ENCODE peak calls at places on chromosomes 4 and X, in four cellular contexts. E is mesenchymal stem cell, T is heart right ventricle, O is uterus. X is an unnamed sample.

GRCh38 chr4:178955614-178956013 is 1513.4 kb upstream of the AGA start:
- DNase-seq in E (no peak), T (no peak), O (no peak), X (no peak)

GRCh38 chrX:17732138-17732783 is 5.0 kb upstream of the SCML1 start:
- DNase-seq in E (no peak), T (no peak), O (no peak), X (no peak)

GRCh38 chrX:103200951-103201529 is 13.9 kb upstream of the BEX4 start:
- DNase-seq in E (peak; percentile 1), T (no peak), O (no peak), X (no peak)

GRCh38 chrX:24027086-24027485 is at the start of gene KLHL15:
- DNase-seq in E (no peak), T (no peak), O (no peak), X (no peak)

GRCh38 chrX:108439434-108439883 is at the start of gene COL4A5:
- DNase-seq in E (peak; percentile 91), T (peak; percentile 48), O (peak; percentile 59), X (peak; percentile 0)

GRCh38 chrX:114047558-114047957 is 536.3 kb upstream of the HTR2C start:
- DNase-seq in E (no peak), T (no peak), O (no peak), X (no peak)

GRCh38 chr4:8698341-8699062 is 105.9 kb downstream of the CPZ start:
- DNase-seq in E (no peak), T (no peak), O (no peak), X (no peak)

GRCh38 chr4:187798385-187798784 is 197.2 kb upstream of the ZFP42 start:
- DNase-seq in E (no peak), T (no peak), O (no peak), X (no peak)

GRCh38 chr4:157741642-157742041 is 431.2 kb downstream of the GASK1B start:
- DNase-seq in E (no peak), T (no peak), O (no peak), X (no peak)

GRCh38 chr4:188879598-188879997 is 740.4 kb downstream of the TRIML1 start:
- DNase-seq in E (no peak), T (no peak), O (no peak), X (no peak)

GRCh38 chr4:10715696-10716095 is 31.1 kb upstream of the CLNK start:
- DNase-seq in E (peak; percentile 29), T (no peak), O (no peak), X (no peak)

GRCh38 chrX:38973327-38973726 is 172.1 kb downstream of the MID1IP1 start:
- DNase-seq in E (peak; percentile 13), T (no peak), O (no peak), X (no peak)

GRCh38 chr4:85720736-85721135 is 245.8 kb downstream of the ARHGAP24 start:
- DNase-seq in E (peak; percentile 63), T (no peak), O (no peak), X (no peak)

GRCh38 chrX:31600823-31601222 is 529.0 kb upstream of the FTHL17 start:
- DNase-seq in E (no peak), T (no peak), O (no peak), X (no peak)

GRCh38 chr4:14345356-14345775 is 656.9 kb upstream of the CPEB2 start:
- DNase-seq in E (peak; percentile 64), T (no peak), O (no peak), X (no peak)

GRCh38 chr4:163534056-163534455 is 39.6 kb downstream of the TMA16 start:
- DNase-seq in E (no peak), T (no peak), O (no peak), X (no peak)

GRCh38 chr4:21948347-21949072 is at the start of gene KCNIP4:
- DNase-seq in E (peak; percentile 12), T (no peak), O (peak; percentile 21), X (peak; percentile 6)

GRCh38 chr4:163540977-163541376 is 46.5 kb downstream of the TMA16 start:
- DNase-seq in E (peak; percentile 73), T (no peak), O (no peak), X (no peak)

GRCh38 chr4:121057466-121057911 is 14.8 kb downstream of the NDNF start:
- DNase-seq in E (peak; percentile 53), T (peak; percentile 43), O (no peak), X (no peak)

GRCh38 chr4:89039735-89040338 is 17.1 kb downstream of the FAM13A start:
- DNase-seq in E (peak; percentile 18), T (no peak), O (no peak), X (no peak)

GRCh38 chrX:121308276-121308805 is 260.9 kb downstream of the GLUD2 start:
- DNase-seq in E (no peak), T (peak; percentile 4), O (peak; percentile 14), X (peak; percentile 1)

GRCh38 chr4:65670331-65671031 is at the start of gene EPHA5:
- DNase-seq in E (peak; percentile 83), T (peak; percentile 22), O (peak; percentile 79), X (peak; percentile 29)

GRCh38 chr4:86038037-86038436 is 321.8 kb downstream of the MAPK10 start:
- DNase-seq in E (no peak), T (no peak), O (no peak), X (no peak)

GRCh38 chrX:153468008-153468580 is 2.3 kb downstream of the HAUS7 start:
- DNase-seq in E (no peak), T (no peak), O (no peak), X (no peak)

GRCh38 chrX:19673334-19674040 is 158.2 kb upstream of the MAP3K15 start:
- DNase-seq in E (peak; percentile 91), T (peak; percentile 64), O (peak; percentile 76), X (peak; percentile 1)

GRCh38 chrX:111159232-111159631 is 63.2 kb downstream of the PAK3 start:
- DNase-seq in E (no peak), T (no peak), O (no peak), X (no peak)

GRCh38 chr4:56979674-56980073 is 978 bp downstream of the POLR2B start:
- DNase-seq in E (peak; percentile 76), T (no peak), O (no peak), X (no peak)

GRCh38 chr4:6746721-6747689 is 31.0 kb downstream of the BLOC1S4 start:
- DNase-seq in E (no peak), T (peak; percentile 39), O (no peak), X (no peak)

GRCh38 chr4:103400405-103400804 is 202.3 kb upstream of the CENPE start:
- DNase-seq in E (peak; percentile 11), T (no peak), O (no peak), X (no peak)

GRCh38 chr4:108540536-108540935 is 79.8 kb upstream of the RPL34 start:
- DNase-seq in E (no peak), T (no peak), O (no peak), X (no peak)

GRCh38 chrX:23803931-23804381 is 21.0 kb downstream of the SAT1 start:
- DNase-seq in E (peak; percentile 75), T (peak; percentile 23), O (no peak), X (no peak)

GRCh38 chr4:35459045-35459444 is 785.3 kb downstream of the ARAP2 start:
- DNase-seq in E (no peak), T (no peak), O (no peak), X (no peak)

GRCh38 chr4:136922066-136922465 is 610.2 kb downstream of the PCDH18 start:
- DNase-seq in E (no peak), T (no peak), O (no peak), X (no peak)

GRCh38 chr4:157763490-157763889 is 409.3 kb downstream of the GASK1B start:
- DNase-seq in E (no peak), T (no peak), O (no peak), X (no peak)

GRCh38 chr4:83556006-83556712 is 20.3 kb downstream of the GPAT3 start:
- DNase-seq in E (peak; percentile 19), T (no peak), O (no peak), X (no peak)

GRCh38 chr4:161463436-161463835 is 700.4 kb downstream of the FSTL5 start:
- DNase-seq in E (no peak), T (no peak), O (no peak), X (no peak)
- H3K27ac ChIP-seq in E (no peak overlapping the region), T (no peak overlapping the region), O (no peak overlapping the region), X (no peak overlapping the region)

GRCh38 chr4:128596844-128597243 is 212.7 kb upstream of the JADE1 start:
- DNase-seq in E (peak; percentile 83), T (no peak), O (no peak), X (no peak)
- H3K27ac ChIP-seq in E (peak overlapping the region; percentile 6), T (no peak overlapping the region), O (no peak overlapping the region), X (no peak overlapping the region)

GRCh38 chrX:46770006-46770816 is 11.3 kb upstream of the SLC9A7 start:
- DNase-seq in E (peak; percentile 21), T (no peak), O (no peak), X (no peak)

DNA sequence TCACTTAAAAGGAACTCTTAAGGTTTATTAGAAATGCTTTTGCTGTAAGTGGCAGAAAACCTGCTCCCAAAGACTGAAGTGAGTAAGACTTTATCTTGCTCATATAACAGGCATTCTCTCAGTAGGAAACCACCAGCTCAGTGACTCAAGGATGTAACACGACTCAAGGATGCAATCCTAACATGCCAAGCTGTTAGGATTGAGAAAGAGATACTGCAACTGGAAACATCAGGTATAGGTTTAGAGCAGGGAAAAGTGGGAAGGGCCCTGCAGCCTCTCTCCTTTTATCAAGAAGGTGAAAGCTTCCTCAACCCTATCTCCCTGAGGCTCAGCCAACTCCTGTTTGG is 11.9 kb upstream of the SLC9A7 start:
- DNase-seq in E (peak; percentile 82), T (no peak), O (no peak), X (no peak)
- H3K27ac ChIP-seq in E (peak overlapping the region; percentile 81), T (no peak overlapping the region), O (no peak overlapping the region), X (no peak overlapping the region)

DNA sequence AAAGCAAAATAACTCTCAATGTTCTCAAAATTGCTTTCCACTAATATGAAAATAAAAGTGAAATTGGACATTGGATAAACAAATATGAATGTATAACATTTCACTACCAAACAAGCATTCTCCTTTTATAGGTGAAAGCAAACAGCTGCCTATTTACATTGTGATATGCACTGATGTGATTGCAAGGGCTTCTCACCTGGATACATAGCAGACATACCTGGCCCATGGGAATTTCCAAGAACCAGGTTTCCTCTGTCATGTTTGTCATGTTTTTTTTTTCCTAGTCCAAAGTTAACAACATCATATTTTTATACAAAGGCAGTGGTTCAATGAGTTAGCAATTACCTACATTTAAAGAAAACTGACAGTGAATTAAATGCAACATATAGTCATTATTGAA is 228.5 kb downstream of the ANKRD50 start:
- DNase-seq in E (no peak), T (no peak), O (no peak), X (no peak)
- H3K27ac ChIP-seq in E (no peak overlapping the region), T (no peak overlapping the region), O (no peak overlapping the region), X (no peak overlapping the region)

GRCh38 chrX:142186103-142186502 is 19.0 kb downstream of the MAGEC2 start:
- DNase-seq in E (no peak), T (no peak), O (no peak), X (no peak)
- H3K27ac ChIP-seq in E (no peak overlapping the region), T (no peak overlapping the region), O (no peak overlapping the region), X (no peak overlapping the region)

GRCh38 chrX:41381685-41382084 is 47.7 kb downstream of the DDX3X start:
- DNase-seq in E (peak; percentile 93), T (peak; percentile 8), O (peak; percentile 18), X (no peak)
- H3K27ac ChIP-seq in E (no peak overlapping the region), T (no peak overlapping the region), O (no peak overlapping the region), X (no peak overlapping the region)

DNA sequence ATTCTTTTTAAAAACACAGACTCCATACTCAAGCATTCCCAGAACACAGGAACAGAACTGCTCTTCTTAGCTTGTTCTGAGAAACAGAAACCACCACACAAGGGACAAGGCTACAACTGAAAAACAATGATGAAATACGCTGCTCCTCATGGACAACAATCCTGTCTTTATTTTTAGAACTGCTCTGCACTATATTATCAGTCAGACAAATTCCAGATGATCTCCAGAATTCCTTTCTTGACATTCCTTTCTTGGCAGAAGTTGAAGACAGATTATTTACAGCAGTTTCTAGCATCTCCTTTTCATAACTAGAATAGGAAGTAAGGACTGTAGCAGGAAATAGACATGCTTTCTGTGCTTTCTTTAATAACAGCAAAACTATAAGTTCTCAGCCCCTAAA is 36.1 kb downstream of the ANTXR2 start:
- DNase-seq in E (peak; percentile 88), T (peak; percentile 11), O (no peak), X (no peak)
- H3K27ac ChIP-seq in E (peak overlapping the region; percentile 35), T (peak overlapping the region; percentile 80), O (peak overlapping the region; percentile 83), X (no peak overlapping the region)